ENCODE peak calls at places on chromosomes 6 and 20, in nine cellular contexts. A, I, G, T, N, E, F, P and C are unnamed samples.

GRCh38 chr20:15475483-15475882 is 1097.8 kb downstream of the KIF16B start:
- DNase-seq in A (no peak), I (peak; percentile 73), G (no peak), T (no peak), N (no peak), E (no peak), F (no peak), P (no peak), C (no peak)

GRCh38 chr6:20965276-20965675 is 431.0 kb downstream of the CDKAL1 start:
- DNase-seq in A (no peak), I (no peak), G (no peak), T (no peak), N (no peak), E (no peak), F (no peak), P (no peak), C (no peak)

GRCh38 chr6:15312500-15312899 is 66.6 kb downstream of the JARID2 start:
- DNase-seq in A (no peak), I (no peak), G (peak; percentile 76), T (no peak), N (no peak), E (peak; percentile 47), F (no peak), P (no peak), C (no peak)

GRCh38 chr20:1389703-1390385 is 3.0 kb downstream of the FKBP1A start:
- DNase-seq in A (no peak), I (no peak), G (no peak), T (no peak), N (no peak), E (no peak), F (peak; percentile 59), P (no peak), C (no peak)

GRCh38 chr6:111648100-111648499 is 42.4 kb upstream of the TRAF3IP2 start:
- DNase-seq in A (no peak), I (no peak), G (no peak), T (no peak), N (no peak), E (no peak), F (no peak), P (peak; percentile 36), C (no peak)

GRCh38 chr20:46119547-46119946 is 1.4 kb downstream of the CD40 start:
- DNase-seq in A (no peak), I (no peak), G (no peak), T (no peak), N (no peak), E (no peak), F (no peak), P (no peak), C (no peak)

GRCh38 chr20:14631011-14631410 is 293.6 kb upstream of the FLRT3 start:
- DNase-seq in A (no peak), I (no peak), G (no peak), T (no peak), N (no peak), E (no peak), F (no peak), P (no peak), C (no peak)

GRCh38 chr6:143940011-143940597 is 68.0 kb downstream of the PLAGL1 start:
- DNase-seq in A (no peak), I (no peak), G (peak; percentile 43), T (peak; percentile 36), N (peak; percentile 81), E (peak; percentile 18), F (peak; percentile 54), P (no peak), C (no peak)

DNA sequence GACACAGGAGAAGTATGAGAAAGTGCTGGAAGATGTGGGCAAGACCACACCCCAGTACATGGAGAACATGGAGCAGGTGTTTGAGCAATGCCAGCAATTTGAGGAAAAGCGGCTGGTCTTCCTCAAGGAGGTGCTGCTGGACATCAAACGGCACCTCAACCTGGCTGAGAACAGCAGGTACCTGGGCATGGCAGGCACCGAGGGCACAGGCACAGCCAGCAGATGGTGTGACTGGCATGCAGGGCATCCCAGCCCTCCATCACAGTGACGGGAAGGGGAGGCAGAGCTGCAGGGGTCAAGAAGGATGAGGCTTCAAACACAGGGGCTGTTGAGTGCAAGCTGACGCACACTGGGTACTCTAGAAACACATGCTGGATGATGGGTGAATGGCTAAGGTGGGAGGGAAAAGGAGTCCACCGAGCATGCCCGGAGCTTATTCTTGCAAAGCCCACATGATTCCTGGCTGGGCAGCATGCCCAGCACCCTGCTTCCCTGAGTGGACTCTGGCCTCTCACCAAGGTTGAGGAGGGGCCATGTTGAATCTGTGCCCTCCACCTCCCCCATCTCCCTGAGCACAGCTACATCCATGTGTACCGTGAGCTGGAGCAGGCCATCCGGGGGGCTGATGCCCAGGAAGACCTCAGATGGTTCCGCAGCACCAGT is 26.3 kb downstream of the SPDEF start:
- DNase-seq in A (no peak), I (no peak), G (no peak), T (no peak), N (no peak), E (no peak), F (no peak), P (no peak), C (no peak)
- H3K27ac ChIP-seq in A (no peak overlapping the region), I (no peak overlapping the region), G (no peak overlapping the region), T (no peak overlapping the region), N (no peak overlapping the region), E (no peak overlapping the region), F (no peak overlapping the region), P (no peak overlapping the region), C (no peak overlapping the region)

GRCh38 chr20:32975698-32976674 is 28.2 kb downstream of the SUN5 start:
- DNase-seq in A (no peak), I (peak; percentile 46), G (no peak), T (no peak), N (no peak), E (no peak), F (peak; percentile 8), P (no peak), C (no peak)

GRCh38 chr20:32979201-32979998 is 24.8 kb downstream of the SUN5 start:
- DNase-seq in A (no peak), I (peak; percentile 34), G (no peak), T (no peak), N (no peak), E (no peak), F (no peak), P (no peak), C (no peak)

GRCh38 chr20:32976746-32977145 is 27.5 kb downstream of the SUN5 start:
- DNase-seq in A (no peak), I (no peak), G (no peak), T (no peak), N (no peak), E (no peak), F (no peak), P (no peak), C (no peak)

GRCh38 chr20:32978009-32978335 is 26.3 kb downstream of the SUN5 start:
- DNase-seq in A (no peak), I (peak; percentile 21), G (no peak), T (no peak), N (no peak), E (no peak), F (no peak), P (no peak), C (no peak)

DNA sequence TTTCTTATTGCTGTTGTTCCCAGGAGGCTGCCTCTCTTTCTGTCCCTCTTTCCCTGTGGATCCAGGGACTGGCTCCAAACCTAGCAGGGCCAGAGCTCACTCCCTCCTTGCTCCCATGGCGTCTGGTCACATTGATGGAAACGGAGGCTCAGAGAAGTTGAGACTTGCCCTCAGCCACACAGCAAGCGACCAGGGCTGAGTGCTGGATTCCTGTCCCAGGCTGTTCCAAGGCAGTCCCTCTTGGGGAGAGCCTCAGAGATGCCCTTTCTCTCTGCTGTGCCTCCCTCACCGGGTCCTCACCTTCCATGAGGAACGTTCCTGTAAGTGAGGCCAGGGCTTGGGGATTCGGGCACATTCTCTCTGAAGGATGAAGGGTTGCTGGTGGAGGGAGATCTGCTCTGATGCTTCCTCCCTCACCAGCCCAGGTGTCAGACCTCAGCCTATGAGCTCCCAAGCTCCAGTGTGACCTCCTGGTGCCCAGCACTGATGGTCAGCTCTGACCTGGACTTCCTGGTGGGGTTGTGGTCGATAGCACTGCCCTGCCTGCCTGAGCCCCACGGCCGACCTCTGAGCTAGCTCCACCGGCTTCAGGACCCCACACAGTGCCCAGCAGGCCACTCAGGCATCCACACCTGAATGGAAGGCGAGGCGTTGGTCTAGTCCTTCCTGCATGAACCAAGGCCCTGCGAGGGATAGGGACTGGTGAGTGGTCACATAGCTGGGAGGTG is 26.8 kb downstream of the SUN5 start:
- DNase-seq in A (no peak), I (peak; percentile 41), G (no peak), T (no peak), N (no peak), E (no peak), F (no peak), P (no peak), C (no peak)
- H3K27ac ChIP-seq in A (no peak overlapping the region), I (no peak overlapping the region), G (no peak overlapping the region), T (no peak overlapping the region), N (no peak overlapping the region), E (no peak overlapping the region), F (no peak overlapping the region), P (no peak overlapping the region), C (no peak overlapping the region)

GRCh38 chr6:33189164-33189563 is 3.1 kb downstream of the COL11A2 start:
- DNase-seq in A (no peak), I (no peak), G (no peak), T (no peak), N (no peak), E (no peak), F (no peak), P (no peak), C (no peak)

GRCh38 chr6:33189625-33190024 is 2.6 kb downstream of the COL11A2 start:
- DNase-seq in A (no peak), I (no peak), G (no peak), T (no peak), N (no peak), E (no peak), F (no peak), P (no peak), C (no peak)

GRCh38 chr6:33185654-33186187 is 6.5 kb downstream of the COL11A2 start:
- DNase-seq in A (no peak), I (no peak), G (no peak), T (no peak), N (no peak), E (no peak), F (no peak), P (no peak), C (no peak)

GRCh38 chr6:33185190-33185589 is 7.1 kb downstream of the COL11A2 start:
- DNase-seq in A (no peak), I (no peak), G (no peak), T (no peak), N (no peak), E (no peak), F (no peak), P (no peak), C (no peak)

DNA sequence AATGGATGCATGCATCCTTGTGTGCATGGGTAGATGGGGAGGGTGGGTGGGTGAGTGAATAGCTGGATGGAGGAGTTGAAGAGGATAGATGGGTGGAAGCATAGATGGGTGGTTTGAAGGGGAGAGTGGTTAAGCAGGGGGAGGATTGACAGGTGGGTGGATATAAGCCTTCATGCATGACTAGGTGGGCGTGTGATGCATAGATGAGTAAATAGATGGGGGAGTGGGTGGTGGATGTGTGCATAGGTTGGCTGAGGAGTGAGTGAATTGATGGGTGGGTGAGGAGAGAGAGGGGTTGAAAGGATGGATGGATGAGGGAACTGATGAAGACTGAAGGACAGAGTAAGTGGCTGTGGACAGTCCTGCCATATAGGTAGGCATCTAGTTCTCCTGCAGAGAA is 4.5 kb downstream of the COL11A2 start:
- DNase-seq in A (no peak), I (no peak), G (no peak), T (no peak), N (no peak), E (no peak), F (no peak), P (no peak), C (no peak)
- H3K27ac ChIP-seq in A (no peak overlapping the region), I (no peak overlapping the region), G (no peak overlapping the region), T (no peak overlapping the region), N (no peak overlapping the region), E (no peak overlapping the region), F (no peak overlapping the region), P (no peak overlapping the region), C (no peak overlapping the region)

GRCh38 chr20:8646716-8647115 is 422.2 kb upstream of the PLCB4 start:
- DNase-seq in A (no peak), I (no peak), G (peak; percentile 37), T (no peak), N (no peak), E (peak; percentile 95), F (no peak), P (no peak), C (no peak)

GRCh38 chr20:8642247-8642646 is 426.6 kb upstream of the PLCB4 start:
- DNase-seq in A (no peak), I (no peak), G (no peak), T (no peak), N (no peak), E (no peak), F (no peak), P (no peak), C (peak; percentile 9)

GRCh38 chr20:8640461-8640860 is 428.4 kb upstream of the PLCB4 start:
- DNase-seq in A (no peak), I (no peak), G (no peak), T (no peak), N (no peak), E (peak; percentile 8), F (no peak), P (no peak), C (no peak)

GRCh38 chr20:8647868-8648495 is 420.9 kb upstream of the PLCB4 start:
- DNase-seq in A (no peak), I (no peak), G (peak; percentile 19), T (no peak), N (no peak), E (no peak), F (no peak), P (peak; percentile 17), C (no peak)

DNA sequence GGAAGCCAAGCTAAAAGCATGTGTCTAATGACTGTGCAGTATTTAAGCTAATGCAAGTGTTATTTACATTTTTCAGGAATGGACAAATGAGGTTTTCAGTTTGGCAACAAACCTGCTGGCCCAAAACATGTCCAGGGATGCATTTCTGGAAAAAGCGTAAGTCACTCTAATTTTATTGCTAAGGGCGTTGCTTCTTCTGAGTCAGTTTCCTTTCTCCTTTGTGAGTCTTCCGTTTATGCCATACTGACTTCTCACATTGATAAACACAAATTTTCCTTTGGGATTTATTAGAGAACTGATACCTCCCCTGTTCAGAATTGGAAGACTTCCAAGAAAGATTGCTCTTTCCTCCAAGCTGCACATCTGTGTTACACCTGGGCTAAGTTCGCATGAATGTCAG is 422.9 kb upstream of the PLCB4 start:
- DNase-seq in A (no peak), I (no peak), G (peak; percentile 48), T (no peak), N (no peak), E (peak; percentile 57), F (no peak), P (no peak), C (no peak)
- H3K27ac ChIP-seq in A (no peak overlapping the region), I (no peak overlapping the region), G (peak overlapping the region; percentile 100), T (no peak overlapping the region), N (no peak overlapping the region), E (peak overlapping the region; percentile 15), F (peak overlapping the region; percentile 12), P (no peak overlapping the region), C (no peak overlapping the region)